ENCODE peak calls at places on chromosome 21, in six cellular contexts. Y is vagina; H is activated CD4-positive, CD25-positive, alpha-beta regulatory T cell; T is HuH-7.5; U is activated T-cell treated with anti-CD3 and anti-CD28 coated beads for 1 hour; A is HepG2. N is an unnamed sample.

GRCh38 chr21:33948951-33949444 is 33.4 kb upstream of the ATP5PO start:
- DNase-seq in Y (peak), H (no peak), T (no peak), U (no peak), A (no peak), N (no peak)

GRCh38 chr21:34891610-34891943 is 157.5 kb downstream of the RUNX1 start:
- DNase-seq in Y (no peak), H (no peak), T (no peak), U (no peak), A (no peak), N (no peak)

GRCh38 chr21:23955130-23955873 is 1652.0 kb downstream of the MRPL39 start:
- DNase-seq in Y (no peak), H (no peak), T (no peak), U (no peak), A (no peak), N (no peak)

GRCh38 chr21:38622081-38622826 is 124.0 kb upstream of the ERG start:
- DNase-seq in Y (no peak), H (no peak), T (no peak), U (no peak), A (no peak), N (no peak)

GRCh38 chr21:31554511-31555022 is 104.9 kb upstream of the SOD1 start:
- DNase-seq in Y (no peak), H (no peak), T (no peak), U (no peak), A (no peak), N (peak)

GRCh38 chr21:35849131-35849530 is 211.2 kb downstream of the SETD4 start:
- DNase-seq in Y (no peak), H (no peak), T (no peak), U (no peak), A (no peak), N (no peak)

GRCh38 chr21:45363921-45364463 is 41.0 kb upstream of the COL18A1 start:
- DNase-seq in Y (no peak), H (no peak), T (no peak), U (no peak), A (peak), N (no peak)

GRCh38 chr21:38714998-38715397 is 90.7 kb upstream of the ETS2 start:
- DNase-seq in Y (no peak), H (no peak), T (no peak), U (no peak), A (no peak), N (no peak)

GRCh38 chr21:39258207-39258606 is 55.2 kb downstream of the BRWD1 start:
- DNase-seq in Y (no peak), H (no peak), T (no peak), U (no peak), A (no peak), N (no peak)

GRCh38 chr21:35002879-35003722 is 46.0 kb downstream of the RUNX1 start:
- DNase-seq in Y (no peak), H (no peak), T (no peak), U (no peak), A (no peak), N (no peak)

GRCh38 chr21:33101300-33102005 is 31.5 kb downstream of the OLIG1 start:
- DNase-seq in Y (no peak), H (no peak), T (no peak), U (no peak), A (no peak), N (no peak)

GRCh38 chr21:38965910-38966504 is 160.3 kb downstream of the ETS2 start:
- DNase-seq in Y (no peak), H (no peak), T (peak), U (no peak), A (peak), N (no peak)

GRCh38 chr21:42395910-42396625 is at the start of gene TMPRSS3:
- DNase-seq in Y (no peak), H (no peak), T (no peak), U (no peak), A (no peak), N (no peak)

GRCh38 chr21:44301093-44301492 is 1.2 kb downstream of the PFKL start:
- DNase-seq in Y (no peak), H (no peak), T (no peak), U (no peak), A (no peak), N (no peak)

GRCh38 chr21:45601551-45601950 is 42.0 kb upstream of the PCBP3 start:
- DNase-seq in Y (no peak), H (no peak), T (no peak), U (no peak), A (no peak), N (no peak)

GRCh38 chr21:37790905-37791304 is 125.4 kb downstream of the KCNJ6 start:
- DNase-seq in Y (no peak), H (no peak), T (no peak), U (no peak), A (no peak), N (no peak)

GRCh38 chr21:29938968-29939858 is 583 bp downstream of the GRIK1 start:
- DNase-seq in Y (no peak), H (no peak), T (no peak), U (no peak), A (no peak), N (no peak)

GRCh38 chr21:41802185-41802584 is 35.3 kb upstream of the RIPK4 start:
- DNase-seq in Y (no peak), H (no peak), T (no peak), U (no peak), A (no peak), N (no peak)

GRCh38 chr21:42314616-42315295 is 453 bp downstream of the TFF3 start:
- DNase-seq in Y (no peak), H (no peak), T (no peak), U (no peak), A (peak), N (no peak)

GRCh38 chr21:33207471-33208149 is 22.1 kb upstream of the IFNAR2 start:
- DNase-seq in Y (no peak), H (no peak), T (no peak), U (no peak), A (no peak), N (no peak)

GRCh38 chr21:38486221-38486620 is 12.1 kb downstream of the ERG start:
- DNase-seq in Y (no peak), H (no peak), T (no peak), U (no peak), A (no peak), N (no peak)

GRCh38 chr21:43880111-43880985 is 15.3 kb downstream of the AGPAT3 start:
- DNase-seq in Y (no peak), H (no peak), T (no peak), U (no peak), A (no peak), N (no peak)

GRCh38 chr21:23963454-23963853 is 1643.8 kb downstream of the MRPL39 start:
- DNase-seq in Y (no peak), H (no peak), T (no peak), U (no peak), A (no peak), N (no peak)

GRCh38 chr21:33622253-33622652 is 19.3 kb downstream of the CRYZL1 start:
- DNase-seq in Y (no peak), H (no peak), T (no peak), U (no peak), A (no peak), N (no peak)

GRCh38 chr21:29557200-29557599 is 258.5 kb downstream of the BACH1 start:
- DNase-seq in Y (no peak), H (no peak), T (no peak), U (no peak), A (no peak), N (no peak)

GRCh38 chr21:39542736-39543135 is 70.0 kb upstream of the B3GALT5 start:
- DNase-seq in Y (no peak), H (no peak), T (no peak), U (no peak), A (no peak), N (no peak)

GRCh38 chr21:42338730-42339715 is 11.8 kb downstream of the TFF2 start:
- DNase-seq in Y (peak), H (no peak), T (no peak), U (no peak), A (no peak), N (no peak)

GRCh38 chr21:26447932-26448331 is 125.2 kb downstream of the CYYR1 start:
- DNase-seq in Y (no peak), H (no peak), T (no peak), U (no peak), A (no peak), N (no peak)

GRCh38 chr21:39625211-39625895 is 12.6 kb downstream of the B3GALT5 start:
- DNase-seq in Y (no peak), H (no peak), T (no peak), U (no peak), A (no peak), N (no peak)

GRCh38 chr21:45607021-45607921 is 36.3 kb upstream of the PCBP3 start:
- DNase-seq in Y (no peak), H (peak), T (no peak), U (peak), A (no peak), N (no peak)

GRCh38 chr21:45248893-45249381 is 38.8 kb downstream of the POFUT2 start:
- DNase-seq in Y (no peak), H (no peak), T (no peak), U (no peak), A (no peak), N (no peak)

GRCh38 chr21:26679299-26679698 is 106.2 kb upstream of the CYYR1 start:
- DNase-seq in Y (no peak), H (no peak), T (no peak), U (no peak), A (no peak), N (no peak)

GRCh38 chr21:26966360-26966977 is 419 bp downstream of the ADAMTS5 start:
- DNase-seq in Y (no peak), H (no peak), T (no peak), U (no peak), A (no peak), N (no peak)

GRCh38 chr21:16794944-16795343 is 717.9 kb upstream of the CXADR start:
- DNase-seq in Y (no peak), H (no peak), T (no peak), U (no peak), A (peak), N (no peak)

GRCh38 chr21:33040215-33040614 is 14.5 kb downstream of the OLIG2 start:
- DNase-seq in Y (no peak), H (no peak), T (no peak), U (no peak), A (no peak), N (no peak)

GRCh38 chr21:30880914-30881313 is 466 bp downstream of the KRTAP11-1 start:
- DNase-seq in Y (no peak), H (no peak), T (no peak), U (no peak), A (no peak), N (no peak)

GRCh38 chr21:45299026-45299863 is 11.6 kb upstream of the POFUT2 start:
- DNase-seq in Y (no peak), H (no peak), T (no peak), U (no peak), A (no peak), N (no peak)

GRCh38 chr21:22691643-22692042 is 1693.4 kb downstream of the NCAM2 start:
- DNase-seq in Y (no peak), H (no peak), T (no peak), U (no peak), A (no peak), N (no peak)

GRCh38 chr21:41650526-41651145 is 116.2 kb downstream of the RIPK4 start:
- DNase-seq in Y (no peak), H (no peak), T (no peak), U (no peak), A (no peak), N (no peak)

N was measured in HAP-1.